ENCODE peak calls at places on chromosome 17, in four cellular contexts. K, Q, C and P are unnamed samples.

GRCh38 chr17:60383379-60383778 is 8.6 kb downstream of the USP32 start:
- DNase-seq in K (no peak), Q (no peak), C (no peak), P (no peak)

GRCh38 chr17:18217412-18218015 is 7.9 kb upstream of the LLGL1 start:
- DNase-seq in K (peak; percentile 86), Q (peak; percentile 50), C (peak; percentile 49), P (peak; percentile 74)

GRCh38 chr17:62920300-62920699 is 45.7 kb upstream of the TANC2 start:
- DNase-seq in K (no peak), Q (no peak), C (no peak), P (no peak)

GRCh38 chr17:48610282-48611211 is at the start of gene HOXB7:
- DNase-seq in K (peak; percentile 90), Q (peak; percentile 42), C (no peak), P (peak; percentile 78)

GRCh38 chr17:78330570-78331224 is 29.2 kb downstream of the SOCS3 start:
- DNase-seq in K (no peak), Q (no peak), C (no peak), P (no peak)

GRCh38 chr17:60676758-60677307 is 818 bp upstream of the BCAS3 start:
- DNase-seq in K (no peak), Q (no peak), C (no peak), P (no peak)

GRCh38 chr17:56291226-56291805 is 138.0 kb downstream of the ANKFN1 start:
- DNase-seq in K (no peak), Q (no peak), C (no peak), P (no peak)

GRCh38 chr17:60720763-60721531 is 43.3 kb downstream of the BCAS3 start:
- DNase-seq in K (no peak), Q (peak; percentile 78), C (no peak), P (peak; percentile 41)

GRCh38 chr17:50721194-50722010 is 2.0 kb downstream of the LUC7L3 start:
- DNase-seq in K (no peak), Q (no peak), C (no peak), P (no peak)

GRCh38 chr17:75876938-75877751 is 1.2 kb downstream of the TRIM47 start:
- DNase-seq in K (peak; percentile 98), Q (peak; percentile 86), C (no peak), P (peak; percentile 90)

GRCh38 chr17:66369830-66370229 is 67.4 kb downstream of the PRKCA start:
- DNase-seq in K (no peak), Q (no peak), C (no peak), P (no peak)